ENCODE peak calls at places on chromosomes 16 and 17, in ten cellular contexts. F is activated B cell treated with CpG ODN at 0.5 μM for 24 hours, R is right atrium auricular region, H is AG09319, X is HCT116, N is lower leg skin, J is fibroblast of lung, D is left lung, P is left ventricle myocardium inferior, O is cardiac fibroblast. B is an unnamed sample.

GRCh38 chr16:77624085-77624484 is 98.2 kb upstream of the NUDT7 start:
- DNase-seq in N (no peak), X (no peak), R (no peak), D (no peak), P (no peak), O (no peak), J (no peak), F (no peak), H (no peak), B (no peak)

GRCh38 chr17:72126575-72127486 is 6.0 kb downstream of the SOX9 start:
- DNase-seq in P (no peak), J (peak), R (no peak), F (no peak), O (peak), D (no peak), N (no peak), X (peak), H (no peak), B (no peak)

GRCh38 chr16:14071576-14072271 is 605 bp downstream of the MRTFB start:
- DNase-seq in N (no peak), X (no peak), F (no peak), P (no peak), D (no peak), J (peak), R (no peak), H (no peak), O (peak), B (no peak)

GRCh38 chr17:15247891-15248529 is 17.1 kb downstream of the PMP22 start:
- DNase-seq in D (no peak), J (peak), F (no peak), N (no peak), P (no peak), X (no peak), H (no peak), R (peak), O (no peak), B (no peak)

GRCh38 chr17:5282639-5283217 is 644 bp downstream of the RABEP1 start:
- DNase-seq in H (no peak), O (peak), P (peak), N (no peak), D (peak), X (no peak), R (no peak), F (no peak), J (peak), B (no peak)

GRCh38 chr17:549197-550040 is 165.2 kb downstream of the VPS53 start:
- DNase-seq in D (no peak), P (no peak), X (no peak), J (peak), F (no peak), O (no peak), N (no peak), H (peak), R (no peak), B (no peak)

GRCh38 chr16:66420396-66420795 is 6.7 kb upstream of the BEAN1 start:
- DNase-seq in N (no peak), D (no peak), J (peak), X (no peak), O (peak), H (no peak), F (no peak), P (no peak), R (no peak), B (no peak)

GRCh38 chr17:65712383-65713267 is 151.2 kb upstream of the AXIN2 start:
- DNase-seq in N (no peak), D (no peak), P (no peak), J (no peak), R (no peak), X (no peak), F (no peak), H (no peak), O (no peak), B (no peak)

GRCh38 chr16:19071811-19072777 is 4.7 kb downstream of the COQ7 start:
- DNase-seq in D (peak), R (no peak), N (peak), O (peak), H (no peak), X (peak), J (peak), F (peak), P (peak), B (no peak)

GRCh38 chr17:62617894-62618472 is 9.5 kb upstream of the MRC2 start:
- DNase-seq in F (no peak), X (no peak), P (no peak), H (no peak), J (peak), D (no peak), R (no peak), N (no peak), O (no peak), B (no peak)

GRCh38 chr17:43720311-43721060 is 38.1 kb downstream of the SOST start:
- DNase-seq in F (peak), P (peak), X (no peak), D (peak), H (no peak), O (peak), J (peak), R (peak), N (peak), B (peak)

GRCh38 chr16:48121276-48121675 is 34.5 kb downstream of the ABCC12 start:
- DNase-seq in N (no peak), X (no peak), H (no peak), O (no peak), R (no peak), P (no peak), J (no peak), D (no peak), F (no peak), B (no peak)

GRCh38 chr16:81366316-81366932 is 51.7 kb downstream of the GAN start:
- DNase-seq in H (peak), J (peak), F (no peak), D (no peak), O (peak), X (peak), P (no peak), N (no peak), R (no peak), B (no peak)

GRCh38 chr17:35795007-35795870 is at the start of gene MMP28:
- DNase-seq in F (peak), X (no peak), R (no peak), H (no peak), P (peak), N (no peak), D (no peak), O (peak), J (peak), B (peak)

GRCh38 chr16:56201030-56201429 is 9.7 kb downstream of the GNAO1 start:
- DNase-seq in F (no peak), H (no peak), D (no peak), P (no peak), J (no peak), O (no peak), X (no peak), R (no peak), N (no peak), B (no peak)

GRCh38 chr17:17132746-17133145 is 73.4 kb downstream of the PLD6 start:
- DNase-seq in P (no peak), N (no peak), X (no peak), O (no peak), H (no peak), F (no peak), R (no peak), D (no peak), J (no peak), B (no peak)

GRCh38 chr16:50680907-50681885 is at the start of gene SNX20:
- DNase-seq in D (peak), N (no peak), O (no peak), H (no peak), R (no peak), P (peak), F (peak), J (no peak), X (no peak), B (no peak)

GRCh38 chr16:67672739-67673662 is 6.4 kb downstream of the C16orf86 start:
- DNase-seq in F (no peak), X (peak), N (peak), H (peak), P (peak), O (peak), R (peak), D (peak), J (peak), B (no peak)

GRCh38 chr17:34823023-34823422 is 138.2 kb downstream of the CCT6B start:
- DNase-seq in P (no peak), H (no peak), O (no peak), J (no peak), D (no peak), R (no peak), N (no peak), F (no peak), X (no peak), B (no peak)

GRCh38 chr17:67262420-67262819 is 17.4 kb upstream of the HELZ start:
- DNase-seq in O (peak), P (no peak), N (no peak), X (no peak), J (no peak), D (no peak), H (no peak), F (no peak), R (no peak), B (no peak)

GRCh38 chr17:57459286-57459915 is 203.1 kb downstream of the MSI2 start:
- DNase-seq in F (no peak), J (peak), N (no peak), R (no peak), X (peak), H (no peak), O (peak), D (no peak), P (no peak), B (no peak)

GRCh38 chr17:9115446-9116265 is 94.3 kb downstream of the NTN1 start:
- DNase-seq in R (peak), X (no peak), D (peak), N (peak), P (peak), J (peak), H (peak), F (peak), O (peak), B (no peak)

GRCh38 chr17:38897671-38898290 is 27.6 kb upstream of the LASP1NB start:
- DNase-seq in N (no peak), H (no peak), X (no peak), D (no peak), F (no peak), O (no peak), P (no peak), J (no peak), R (no peak), B (no peak)

GRCh38 chr16:84475643-84476240 is 28.7 kb downstream of the MEAK7 start:
- DNase-seq in R (peak), N (no peak), O (no peak), H (no peak), D (no peak), X (no peak), F (no peak), P (no peak), J (no peak), B (no peak)

GRCh38 chr17:78110363-78111011 is 18.1 kb downstream of the TMC6 start:
- DNase-seq in X (no peak), O (no peak), N (no peak), D (no peak), P (peak), H (no peak), R (no peak), J (no peak), F (no peak), B (no peak)

GRCh38 chr17:71180801-71181385 is 939.9 kb upstream of the SOX9 start:
- DNase-seq in P (no peak), D (no peak), F (no peak), J (peak), R (no peak), N (peak), H (no peak), X (no peak), O (peak), B (no peak)

GRCh38 chr16:11148045-11148444 is 108.0 kb downstream of the SOCS1 start:
- DNase-seq in D (no peak), H (no peak), R (no peak), N (no peak), P (no peak), F (no peak), O (no peak), J (no peak), X (no peak), B (no peak)

GRCh38 chr16:55039931-55040330 is 109.3 kb downstream of the IRX5 start:
- DNase-seq in P (no peak), F (no peak), D (no peak), O (no peak), X (no peak), H (no peak), N (no peak), J (no peak), R (no peak), B (no peak)

GRCh38 chr17:57944796-57945362 is 10.3 kb downstream of the CUEDC1 start:
- DNase-seq in R (no peak), H (no peak), O (no peak), N (no peak), X (no peak), F (no peak), J (peak), D (no peak), P (no peak), B (no peak)

GRCh38 chr17:13353590-13353989 is 248.1 kb downstream of the HS3ST3A1 start:
- DNase-seq in O (peak), N (no peak), H (no peak), F (no peak), J (peak), D (no peak), P (peak), R (no peak), X (no peak), B (no peak)

GRCh38 chr17:2852729-2853110 is 56.5 kb downstream of the RAP1GAP2 start:
- DNase-seq in D (no peak), O (no peak), H (no peak), P (no peak), R (no peak), N (no peak), F (no peak), J (no peak), X (no peak), B (no peak)

DNA sequence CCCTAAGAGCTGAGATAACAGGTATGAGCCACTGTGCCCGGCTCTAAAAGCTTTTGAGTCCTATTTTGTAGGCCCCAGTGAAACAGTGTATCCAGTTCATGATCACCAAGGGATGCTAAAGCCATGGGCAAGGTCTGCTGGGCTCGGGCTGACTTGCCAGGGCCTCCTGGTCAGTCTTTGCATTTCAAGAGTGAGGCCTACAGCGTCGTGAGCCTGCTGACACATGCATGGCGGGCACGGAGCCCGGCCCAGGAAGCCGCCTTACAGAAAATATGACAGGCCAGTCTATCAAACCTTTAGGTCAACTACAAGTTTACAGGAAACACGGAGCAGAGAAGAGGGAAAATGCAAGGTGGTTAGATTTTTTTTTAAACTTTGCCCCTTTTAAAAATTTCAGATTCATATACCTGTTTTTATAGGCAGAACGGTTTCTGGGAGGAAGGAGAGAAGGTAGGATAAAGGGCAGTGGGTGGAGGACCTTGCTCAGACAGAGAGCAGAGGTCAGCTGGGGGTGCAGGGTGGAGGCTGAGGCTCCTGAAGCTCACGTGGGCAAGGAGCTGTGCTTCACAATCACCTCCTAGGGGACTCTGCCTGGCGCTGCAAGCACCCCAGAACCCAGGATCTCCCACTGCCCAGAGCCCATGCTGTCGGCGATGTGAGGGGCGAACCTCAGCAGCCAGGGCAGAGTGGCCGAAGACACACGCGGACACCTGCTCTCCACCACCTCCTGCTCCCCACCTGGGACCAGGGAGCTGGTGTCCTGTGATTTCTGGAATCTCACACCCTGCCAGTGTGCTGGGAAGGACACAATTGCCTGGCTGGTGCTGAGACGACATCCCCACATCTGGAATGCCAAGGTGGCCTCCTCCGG is 21.3 kb downstream of the C16orf95 start:
- DNase-seq in X (no peak), N (no peak), H (no peak), D (no peak), O (no peak), F (no peak), P (no peak), R (no peak), J (no peak), B (no peak)
- TF ChIP-seq CTCF in X (no peak), N (no peak), H (no peak), D (no peak), O (no peak), F (no peak), P (no peak), R (no peak), J (no peak), B (no peak)

GRCh38 chr16:70391446-70391845 is 44.7 kb downstream of the DDX19A start:
- DNase-seq in D (no peak), P (no peak), R (no peak), O (no peak), F (no peak), H (no peak), N (no peak), X (no peak), J (no peak), B (no peak)
- TF ChIP-seq CTCF in D (no peak), P (no peak), R (no peak), O (no peak), F (no peak), H (no peak), N (no peak), X (no peak), J (no peak), B (no peak)

GRCh38 chr16:85673529-85674417 is 15.0 kb downstream of the GINS2 start:
- DNase-seq in P (peak), D (peak), R (peak), N (no peak), F (no peak), H (no peak), J (peak), X (no peak), O (peak), B (no peak)

GRCh38 chr16:85674828-85675227 is 13.9 kb downstream of the GINS2 start:
- DNase-seq in P (no peak), J (no peak), D (no peak), H (no peak), N (no peak), F (no peak), R (no peak), O (no peak), X (no peak), B (no peak)

GRCh38 chr16:85674418-85674755 is 14.4 kb downstream of the GINS2 start:
- DNase-seq in X (no peak), F (no peak), R (no peak), N (no peak), J (no peak), D (no peak), P (no peak), H (no peak), O (no peak), B (no peak)

GRCh38 chr16:85676466-85676865 is 12.3 kb downstream of the GINS2 start:
- DNase-seq in X (no peak), O (no peak), H (no peak), D (no peak), R (no peak), P (no peak), N (no peak), J (no peak), F (no peak), B (no peak)

GRCh38 chr16:85675528-85675927 is 13.2 kb downstream of the GINS2 start:
- DNase-seq in F (no peak), H (no peak), X (no peak), O (peak), N (no peak), P (no peak), R (no peak), J (peak), D (no peak), B (no peak)
- TF ChIP-seq CTCF in F (no peak), H (peak), X (peak), O (peak), N (no peak), P (peak), R (no peak), J (peak), D (no peak), B (no peak)

DNA sequence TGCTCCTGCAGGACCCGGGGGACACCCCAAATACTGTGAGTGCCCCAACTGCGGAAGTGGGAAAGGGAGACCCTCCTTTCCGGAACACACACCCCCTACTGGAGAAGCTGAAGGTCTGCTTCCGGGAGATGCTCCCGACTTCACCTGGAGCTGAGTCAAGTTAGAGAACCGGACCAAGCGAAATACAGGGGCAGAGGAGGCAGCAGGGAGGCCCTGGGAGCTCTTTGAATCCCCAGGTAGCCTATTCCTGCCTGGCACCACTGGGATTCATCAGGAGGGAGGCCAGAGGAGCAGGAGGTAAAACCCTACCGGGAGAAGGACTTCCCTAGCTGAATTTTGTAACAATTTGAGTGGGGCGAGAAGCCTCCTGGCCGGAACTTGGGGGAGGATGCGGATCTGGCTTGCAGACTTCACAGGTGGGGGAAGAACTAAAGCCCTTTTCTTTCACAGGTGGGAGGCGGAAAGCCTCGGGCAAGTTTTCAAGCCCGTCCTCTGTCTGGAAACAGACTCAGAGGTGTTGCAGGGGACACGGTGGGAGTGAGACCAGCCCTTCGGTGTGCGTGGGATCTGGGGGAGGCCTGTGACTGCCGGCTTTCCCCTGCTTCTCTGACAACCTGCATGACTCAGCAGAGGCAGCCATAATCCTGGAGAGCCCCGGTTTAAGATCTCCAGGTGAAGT is 22.4 kb upstream of the TEKT1 start:
- DNase-seq in P (no peak), F (no peak), N (no peak), H (no peak), D (no peak), X (peak), R (no peak), O (no peak), J (no peak), B (no peak)
- TF ChIP-seq CTCF in P (peak), F (no peak), N (no peak), H (peak), D (no peak), X (peak), R (no peak), O (peak), J (no peak), B (peak)

GRCh38 chr17:75614006-75614405 is 19.2 kb upstream of the SMIM5 start:
- DNase-seq in D (no peak), N (no peak), H (no peak), F (no peak), R (no peak), J (no peak), O (no peak), X (no peak), P (no peak), B (no peak)
- TF ChIP-seq CTCF in D (no peak), N (no peak), H (no peak), F (no peak), R (no peak), J (no peak), O (peak), X (peak), P (no peak), B (no peak)

GRCh38 chr17:7972131-7972785 is 30.2 kb upstream of the GUCY2D start:
- DNase-seq in R (no peak), J (no peak), N (no peak), X (no peak), O (no peak), H (no peak), P (no peak), D (no peak), F (no peak), B (no peak)
- TF ChIP-seq CTCF in R (no peak), J (no peak), N (no peak), X (no peak), O (peak), H (peak), P (peak), D (no peak), F (no peak), B (no peak)

GRCh38 chr17:31517524-31517923 is 126.0 kb downstream of the RAB11FIP4 start:
- DNase-seq in F (no peak), R (no peak), D (no peak), N (no peak), P (no peak), X (no peak), J (no peak), H (no peak), O (no peak), B (no peak)
- TF ChIP-seq CTCF in F (no peak), R (no peak), D (no peak), N (no peak), P (peak), X (peak), J (peak), H (peak), O (no peak), B (no peak)

DNA sequence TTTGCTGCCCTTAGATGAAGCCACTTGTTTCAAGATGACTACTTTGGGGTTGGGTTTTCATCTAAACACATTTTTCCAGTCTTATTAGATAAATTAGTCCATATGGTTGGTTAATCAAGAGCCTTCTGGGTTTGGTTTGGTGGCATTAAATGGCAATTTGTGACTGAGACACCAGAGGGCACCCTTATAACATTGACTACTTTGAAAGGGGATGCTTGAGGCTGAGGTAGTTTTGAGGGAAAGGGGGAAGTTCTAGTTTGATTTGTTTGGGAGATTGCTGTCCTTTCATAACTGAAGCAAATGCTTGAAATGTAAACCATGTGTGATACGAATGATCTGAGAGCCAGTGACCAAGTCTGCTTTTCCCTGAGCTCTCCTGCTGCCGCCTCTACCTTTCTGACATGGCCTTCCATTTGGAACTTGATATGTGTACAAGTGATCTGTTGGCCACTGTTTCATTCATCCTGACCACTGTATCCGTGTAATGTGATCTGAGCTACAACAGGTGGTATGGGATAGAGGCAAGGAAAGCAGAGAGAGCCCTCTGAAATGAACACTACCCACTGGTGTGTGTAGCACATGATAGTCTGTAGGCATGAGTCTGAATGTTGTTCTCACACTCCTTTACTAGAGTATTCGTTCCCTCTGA is 5.8 kb upstream of the RARA start:
- DNase-seq in P (no peak), X (peak), O (peak), J (peak), H (peak), R (no peak), N (no peak), F (no peak), D (no peak), B (no peak)
- TF ChIP-seq CTCF in P (peak), X (peak), O (peak), J (peak), H (peak), R (peak), N (no peak), F (no peak), D (peak), B (peak)